ENCODE peak calls at places on chromosomes 6 and 20, in six cellular contexts. V is fibroblast of lung, T is GM23338, M is lung, G is psoas muscle, U is astrocyte of the spinal cord. W is an unnamed sample.

GRCh38 chr6:137882225-137882961 is 15.3 kb downstream of the TNFAIP3 start:
- DNase-seq in V (peak; percentile 42), T (no peak), M (no peak), G (no peak), U (peak; percentile 57), W (no peak)

GRCh38 chr6:40535784-40536380 is 51.3 kb downstream of the LRFN2 start:
- DNase-seq in V (no peak), T (no peak), M (no peak), G (no peak), U (no peak), W (no peak)

GRCh38 chr6:170035896-170036295 is 255.0 kb downstream of the DLL1 start:
- DNase-seq in V (no peak), T (peak; percentile 27), M (no peak), G (no peak), U (no peak), W (no peak)

GRCh38 chr6:145744619-145745018 is 9.3 kb upstream of the EPM2A start:
- DNase-seq in V (no peak), T (no peak), M (no peak), G (no peak), U (no peak), W (no peak)

GRCh38 chr6:119347466-119348307 is 1.9 kb downstream of the MAN1A1 start:
- DNase-seq in V (peak; percentile 11), T (peak; percentile 9), M (peak; percentile 60), G (no peak), U (no peak), W (peak; percentile 36)

GRCh38 chr6:33199687-33200233 is 705 bp downstream of the RXRB start:
- DNase-seq in V (peak; percentile 59), T (peak; percentile 92), M (peak; percentile 79), G (peak; percentile 89), U (peak; percentile 46), W (no peak)

GRCh38 chr6:3305216-3305565 is 46.4 kb downstream of the PSMG4 start:
- DNase-seq in V (no peak), T (no peak), M (no peak), G (no peak), U (no peak), W (no peak)

GRCh38 chr6:52213127-52213526 is 27.0 kb downstream of the IL17A start:
- DNase-seq in V (no peak), T (peak; percentile 23), M (no peak), G (no peak), U (no peak), W (peak; percentile 48)

GRCh38 chr6:36745836-36746235 is 48.2 kb downstream of the RAB44 start:
- DNase-seq in V (no peak), T (no peak), M (no peak), G (no peak), U (no peak), W (no peak)

GRCh38 chr6:161850572-161850971 is 576.7 kb upstream of the AGPAT4 start:
- DNase-seq in V (peak; percentile 56), T (peak; percentile 51), M (no peak), G (no peak), U (no peak), W (no peak)

GRCh38 chr6:30171677-30172471 is 8.5 kb downstream of the TRIM15 start:
- DNase-seq in V (peak; percentile 12), T (peak; percentile 87), M (no peak), G (no peak), U (peak; percentile 23), W (no peak)

GRCh38 chr6:139520321-139520768 is 145.9 kb upstream of the CITED2 start:
- DNase-seq in V (no peak), T (no peak), M (no peak), G (no peak), U (no peak), W (no peak)

GRCh38 chr20:2658414-2659354 is 5.3 kb downstream of the IDH3B start:
- DNase-seq in V (no peak), T (peak; percentile 47), M (no peak), G (no peak), U (no peak), W (no peak)

DNA sequence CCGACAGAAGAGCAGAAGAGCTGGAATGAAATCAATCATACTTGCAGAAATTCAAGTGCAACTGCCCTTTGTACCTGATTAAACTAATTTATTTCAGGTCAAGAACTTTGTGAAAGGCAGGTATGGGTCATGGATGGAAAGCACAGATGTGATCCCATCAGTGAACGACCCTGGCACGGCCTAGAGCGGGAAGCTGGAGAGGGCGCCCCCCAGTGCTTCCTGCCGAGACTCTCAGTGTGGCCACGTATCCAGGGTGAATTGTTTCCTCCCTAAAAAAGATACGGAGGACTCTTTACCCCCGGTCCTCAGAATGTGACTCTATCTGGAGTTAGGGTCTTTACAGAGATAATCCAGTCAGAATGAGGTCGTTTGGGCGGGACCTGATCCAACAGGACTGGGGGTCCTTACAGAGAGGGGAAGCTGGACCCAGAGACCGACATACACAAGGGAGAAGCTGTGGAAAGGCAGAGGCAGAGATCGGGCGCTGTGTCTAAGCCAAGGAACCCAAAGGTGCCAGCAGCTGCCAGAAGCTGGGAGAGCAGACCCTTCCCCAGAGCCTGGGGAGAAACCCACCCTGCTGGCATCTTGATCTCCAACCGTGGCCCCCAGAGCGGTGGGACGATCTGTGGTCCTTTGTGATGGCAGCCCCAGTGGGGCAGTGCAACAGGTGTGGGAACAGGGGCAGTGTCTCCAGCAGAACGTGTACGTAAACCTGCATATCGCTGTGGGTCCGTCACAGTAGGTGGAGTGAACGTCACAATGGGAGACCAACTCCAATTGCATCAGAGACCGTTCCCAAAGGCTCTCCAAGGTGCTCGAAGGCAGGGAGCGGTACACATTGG is 91.9 kb downstream of the TAF4 start:
- DNase-seq in V (no peak), T (peak; percentile 51), M (no peak), G (no peak), U (no peak), W (no peak)
- TF ChIP-seq CTCF in V (no peak), T (peak; percentile 49), M (no peak), G (no peak), U (no peak), W (no peak)

GRCh38 chr6:31702819-31703716 is at the start of gene ABHD16A:
- DNase-seq in V (peak; percentile 98), T (peak; percentile 99), M (peak; percentile 99), G (peak; percentile 99), U (peak; percentile 99), W (peak; percentile 100)
- TF ChIP-seq CTCF in V (no peak), T (no peak), M (peak; percentile 9), G (peak; percentile 9), U (no peak), W (peak; percentile 39)

GRCh38 chr6:116096979-116097816 is 3.5 kb upstream of the NT5DC1 start:
- DNase-seq in V (no peak), T (no peak), M (no peak), G (no peak), U (peak; percentile 49), W (no peak)
- TF ChIP-seq CTCF in V (peak; percentile 11), T (peak; percentile 57), M (peak; percentile 26), G (peak; percentile 54), U (peak; percentile 52), W (peak; percentile 34)

GRCh38 chr20:23666189-23666588 is 22.6 kb downstream of the CST4 start:
- DNase-seq in V (no peak), T (peak; percentile 23), M (no peak), G (no peak), U (no peak), W (no peak)
- TF ChIP-seq CTCF in V (no peak), T (no peak), M (no peak), G (no peak), U (peak; percentile 50), W (no peak)

GRCh38 chr6:28282923-28283322 is 1.6 kb downstream of the PGBD1 start:
- DNase-seq in V (no peak), T (no peak), M (no peak), G (no peak), U (peak; percentile 11), W (no peak)

GRCh38 chr6:28277746-28278145 is 3.6 kb upstream of the PGBD1 start:
- DNase-seq in V (no peak), T (no peak), M (no peak), G (no peak), U (no peak), W (no peak)

GRCh38 chr6:28280595-28281287 is 631 bp upstream of the PGBD1 start:
- DNase-seq in V (no peak), T (no peak), M (no peak), G (no peak), U (no peak), W (no peak)

DNA sequence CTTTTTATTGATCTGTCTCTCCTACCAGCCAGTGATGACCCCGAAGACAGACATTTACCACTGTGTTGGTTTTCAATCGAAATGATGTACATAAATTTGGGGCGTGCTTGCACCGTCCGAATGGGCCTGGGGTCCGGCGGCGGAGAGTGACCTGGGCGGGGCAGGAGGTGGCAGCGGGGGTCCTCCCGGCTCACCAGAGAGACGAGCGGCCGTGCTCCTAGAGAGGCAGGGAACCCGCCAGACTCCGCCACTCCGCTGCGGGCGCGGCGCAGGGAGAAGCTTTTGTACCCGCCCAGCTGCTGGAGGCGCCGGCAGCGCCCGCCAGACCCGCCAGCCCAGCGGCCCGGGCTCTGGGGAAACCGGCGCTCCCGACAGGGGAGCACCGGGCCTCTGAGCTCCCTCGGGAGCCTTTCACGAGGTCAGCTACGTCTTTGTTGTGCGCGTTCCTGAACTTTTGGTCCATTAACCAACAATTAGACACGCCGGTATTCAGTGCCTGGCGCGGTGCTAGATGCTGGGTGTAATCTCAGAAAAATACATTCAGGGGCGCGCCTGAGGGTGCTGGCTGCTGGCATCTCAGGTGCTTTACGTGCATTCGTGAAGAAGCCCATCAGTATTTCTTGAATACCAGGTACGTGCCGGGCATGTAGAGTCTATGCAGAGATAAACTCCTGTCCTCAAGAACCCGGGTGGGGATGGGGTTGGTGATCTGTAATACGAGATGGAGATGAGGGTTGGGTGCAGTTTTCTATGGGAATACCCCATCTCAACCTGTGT is at the start of gene PGBD1:
- DNase-seq in V (peak; percentile 78), T (peak; percentile 93), M (peak; percentile 73), G (peak; percentile 86), U (peak; percentile 78), W (peak; percentile 86)
- TF ChIP-seq CTCF in V (no peak), T (no peak), M (no peak), G (no peak), U (no peak), W (no peak)

DNA sequence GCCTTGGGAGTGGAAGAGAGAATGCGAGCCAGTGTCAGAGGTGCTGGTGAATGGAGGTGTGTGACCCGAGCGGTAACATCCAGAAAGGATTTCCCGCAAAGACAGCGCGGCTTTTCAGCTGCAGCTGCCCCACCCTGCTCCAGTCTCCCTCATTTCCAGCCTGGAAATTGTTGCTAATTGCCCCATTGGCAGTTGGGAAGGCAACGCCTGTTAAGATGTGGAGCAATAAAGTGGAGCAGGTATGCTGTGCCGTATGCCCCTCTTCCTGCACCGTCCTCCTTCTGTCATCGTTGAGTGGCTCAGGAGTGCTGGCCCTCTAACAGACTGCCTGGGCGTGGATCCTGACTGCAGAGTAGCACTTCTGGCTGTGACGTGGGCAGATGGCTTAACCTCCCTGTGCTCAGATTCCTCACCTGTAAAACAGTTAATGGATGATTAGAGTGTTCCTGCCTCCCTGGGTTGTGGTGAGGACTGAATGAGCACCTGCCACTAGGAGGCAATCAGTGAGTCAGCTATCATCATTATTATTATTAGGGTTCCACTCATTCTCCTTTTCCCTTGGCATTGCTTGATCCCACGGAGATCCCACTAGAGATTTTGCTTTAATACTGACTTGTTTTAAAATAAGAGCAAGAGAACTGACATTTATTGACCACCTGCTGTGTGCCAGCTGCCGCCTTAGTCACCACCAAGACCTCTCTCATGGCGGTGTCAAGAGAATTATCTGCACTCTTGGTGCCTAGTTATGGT is 11.7 kb downstream of the ARFGEF2 start:
- DNase-seq in V (no peak), T (no peak), M (peak; percentile 55), G (no peak), U (no peak), W (peak; percentile 13)
- TF ChIP-seq CTCF in V (no peak), T (peak; percentile 27), M (no peak), G (no peak), U (no peak), W (no peak)

W was measured in Calu3.